ENCODE peak calls at places on chromosomes 1 and 21, in four cellular contexts. V is aorta, U is thoracic aorta, L is kidney. C is an unnamed sample. For H3K9me3, the result is how much of the 10 kb centered on the place peaks cover.

GRCh38 chr1:164930241-164930640 is 371.3 kb downstream of the PBX1 start:
- DNase-seq in V (no peak), U (no peak), L (no peak), C (no peak)

GRCh38 chr1:5959667-5960230 is 32.5 kb downstream of the NPHP4 start:
- DNase-seq in V (peak), U (no peak), L (peak), C (no peak)

GRCh38 chr1:33330906-33331305 is 10.0 kb upstream of the A3GALT2 start:
- DNase-seq in V (no peak), U (no peak), L (no peak), C (no peak)

GRCh38 chr1:200443860-200444259 is 34.0 kb upstream of the ZNF281 start:
- DNase-seq in V (no peak), U (no peak), L (no peak), C (no peak)

GRCh38 chr1:81706650-81707435 is 93.9 kb upstream of the ADGRL2 start:
- DNase-seq in V (no peak), U (no peak), L (no peak), C (no peak)

GRCh38 chr1:58143972-58144752 is 402.4 kb downstream of the OMA1 start:
- DNase-seq in V (no peak), U (no peak), L (no peak), C (no peak)

GRCh38 chr1:37995773-37996379 is 6.1 kb upstream of the SF3A3 start:
- DNase-seq in V (peak), U (no peak), L (peak), C (peak)

GRCh38 chr21:34704119-34704518 is 35.3 kb downstream of the CLIC6 start:
- DNase-seq in V (no peak), U (no peak), L (no peak), C (no peak)

GRCh38 chr1:237197470-237198425 is 155.8 kb downstream of the RYR2 start:
- DNase-seq in V (no peak), U (no peak), L (no peak), C (no peak)

GRCh38 chr1:233627823-233628222 is 13.9 kb downstream of the KCNK1 start:
- DNase-seq in V (no peak), U (no peak), L (no peak), C (no peak)

GRCh38 chr1:151972533-151973270 is 21.0 kb downstream of the S100A10 start:
- DNase-seq in V (no peak), U (no peak), L (no peak), C (no peak)

GRCh38 chr1:175922254-175922881 is 179.0 kb upstream of the TNR start:
- DNase-seq in V (no peak), U (no peak), L (no peak), C (no peak)

GRCh38 chr1:175919001-175919400 is 175.6 kb upstream of the TNR start:
- DNase-seq in V (no peak), U (no peak), L (no peak), C (no peak)

GRCh38 chr1:175914115-175914514 is 170.7 kb upstream of the TNR start:
- DNase-seq in V (no peak), U (no peak), L (no peak), C (no peak)

GRCh38 chr1:175920401-175920800 is 177.0 kb upstream of the TNR start:
- DNase-seq in V (no peak), U (no peak), L (no peak), C (no peak)

GRCh38 chr1:175918364-175918801 is 175.0 kb upstream of the TNR start:
- DNase-seq in V (no peak), U (no peak), L (no peak), C (no peak)
- H3K9me3 ChIP-seq in V (under half), U (under half), L (under half), C (under half)

GRCh38 chr1:227612658-227613057 is 49.3 kb downstream of the ZNF678 start:
- DNase-seq in V (no peak), U (no peak), L (no peak), C (no peak)
- H3K9me3 ChIP-seq in V (under half), U (under half), L (under half), C (under half)

DNA sequence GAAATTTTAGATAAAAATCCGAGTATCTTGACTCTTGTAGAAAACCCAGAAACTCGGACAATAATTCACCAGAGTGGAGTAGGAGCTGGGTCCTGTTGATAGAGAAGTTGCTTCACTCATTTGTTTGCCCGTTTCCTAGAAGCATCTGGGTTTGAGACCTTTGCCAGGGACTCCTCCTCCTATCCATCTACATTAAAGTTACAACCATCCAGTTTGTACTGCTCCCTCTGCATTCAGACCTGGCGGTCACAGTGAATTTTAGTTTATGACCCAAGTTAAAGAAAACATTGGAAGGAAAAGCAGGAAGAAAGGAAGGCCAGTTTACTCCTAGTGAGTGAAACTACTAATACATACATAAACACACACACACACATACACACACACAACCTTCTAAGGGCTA is 64.6 kb downstream of the CLDN17 start:
- DNase-seq in V (no peak), U (no peak), L (no peak), C (no peak)
- H3K9me3 ChIP-seq in V (under half), U (under half), L (under half), C (under half)

GRCh38 chr21:42360317-42360716 is 6.0 kb downstream of the TFF1 start:
- DNase-seq in V (peak), U (no peak), L (peak), C (no peak)
- H3K9me3 ChIP-seq in V (under half), U (under half), L (under half), C (under half)

GRCh38 chr1:227622739-227623475 is 59.6 kb downstream of the ZNF678 start:
- DNase-seq in V (no peak), U (no peak), L (no peak), C (peak)
- H3K9me3 ChIP-seq in V (under half), U (under half), L (under half), C (under half)

DNA sequence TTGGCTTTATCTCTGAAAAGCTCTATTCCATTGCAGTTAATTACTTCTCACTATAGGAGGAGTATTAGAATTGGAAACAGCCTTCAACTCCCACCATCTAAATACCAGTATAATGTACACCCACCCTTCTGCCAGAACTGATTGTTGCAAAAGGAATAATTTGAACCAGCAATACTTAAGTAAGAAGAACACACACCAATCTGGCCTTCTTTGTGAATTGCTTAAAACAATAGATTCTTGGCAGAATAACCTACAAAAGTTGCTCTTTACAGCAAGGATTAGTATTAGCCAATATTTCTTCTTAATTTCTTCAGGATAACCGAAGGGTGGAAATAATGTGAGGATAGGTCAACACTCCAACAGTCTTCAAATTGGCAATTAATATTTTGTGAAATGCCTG is 54.9 kb upstream of the ADAMTS5 start:
- DNase-seq in V (no peak), U (no peak), L (no peak), C (no peak)
- H3K9me3 ChIP-seq in V (under half), U (under half), L (under half), C (under half)

DNA sequence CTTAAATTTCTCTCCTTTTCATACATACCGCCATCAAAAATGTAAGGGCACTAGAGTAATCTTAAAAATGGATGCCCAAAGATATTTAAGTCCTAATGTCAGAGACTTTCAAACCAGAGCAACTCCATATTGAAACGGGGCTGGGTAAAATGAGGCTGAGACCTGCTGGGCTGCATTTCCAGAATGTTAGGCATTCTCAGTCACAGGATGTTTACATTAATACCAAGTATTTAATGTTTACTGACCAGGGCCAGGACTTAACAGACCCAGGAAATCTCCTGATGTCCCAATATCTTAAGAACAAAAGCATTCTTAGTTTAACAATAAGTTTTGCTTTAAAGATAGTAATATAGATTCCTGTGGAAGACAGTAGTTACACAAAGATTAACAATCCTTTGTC is 563.9 kb upstream of the BEND5 start:
- DNase-seq in V (no peak), U (no peak), L (no peak), C (no peak)
- H3K9me3 ChIP-seq in V (under half), U (under half), L (under half), C (under half)

DNA sequence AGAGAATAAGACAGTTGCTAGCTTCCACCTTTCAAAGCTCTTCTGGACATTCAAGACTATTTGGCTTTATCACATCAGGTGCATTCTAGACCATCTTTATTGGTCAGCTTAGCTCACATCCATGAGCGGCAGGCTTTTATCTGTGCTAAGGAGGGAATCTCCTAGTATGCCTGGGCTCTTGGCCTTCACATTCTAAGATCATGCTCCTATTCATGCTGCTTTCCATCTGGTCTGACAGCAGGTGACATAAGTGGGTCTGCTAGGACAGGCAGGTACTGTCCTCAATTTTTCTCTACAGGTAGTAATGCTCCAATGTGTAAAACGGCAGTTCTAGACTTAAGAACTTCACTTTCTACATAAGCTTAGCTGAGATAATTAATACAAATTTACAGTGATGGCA is 39.2 kb upstream of the ADAMTS1 start:
- DNase-seq in V (no peak), U (no peak), L (no peak), C (no peak)
- H3K9me3 ChIP-seq in V (under half), U (under half), L (under half), C (under half)

DNA sequence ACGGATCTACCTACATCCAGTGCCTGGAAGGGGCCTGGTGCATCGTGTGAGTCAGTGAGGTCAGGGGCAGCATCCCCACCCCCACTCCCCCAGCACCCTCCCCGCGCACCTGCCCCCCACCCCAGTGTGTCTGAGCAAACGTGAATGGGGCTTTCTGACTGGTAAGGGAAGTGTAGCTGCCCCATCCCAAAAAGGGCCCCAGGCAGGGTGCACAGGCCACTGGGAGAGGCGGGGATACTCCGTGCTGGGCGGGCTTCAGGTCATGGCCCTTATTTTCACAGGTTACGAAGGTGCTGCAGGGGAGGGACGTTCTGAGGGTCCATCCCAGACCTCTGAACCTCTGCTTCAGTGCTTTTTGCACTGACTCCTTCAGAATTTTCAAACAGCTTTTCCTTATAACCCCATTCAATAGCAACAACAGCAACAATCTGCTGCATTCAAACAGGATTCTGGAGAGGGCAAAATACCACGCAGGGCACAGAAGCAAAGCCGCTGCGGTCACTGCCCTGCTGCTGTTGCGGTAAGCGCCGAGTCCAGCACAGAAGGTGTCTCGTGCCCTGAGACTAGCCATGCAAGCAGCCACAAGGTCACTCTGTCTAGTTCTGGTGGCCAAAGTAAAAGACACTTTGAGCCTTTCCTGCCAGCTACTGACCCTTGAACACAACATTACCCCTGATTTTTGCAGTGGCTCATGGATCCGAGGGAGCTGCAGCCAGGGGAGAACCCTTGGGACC is 10.3 kb downstream of the TTC34 start:
- DNase-seq in V (peak), U (no peak), L (peak), C (no peak)
- H3K9me3 ChIP-seq in V (under half), U (under half), L (under half), C (under half)

GRCh38 chr1:49576327-49576901 is 447.3 kb downstream of the AGBL4 start:
- DNase-seq in V (no peak), U (no peak), L (no peak), C (no peak)
- H3K9me3 ChIP-seq in V (under half), U (under half), L (under half), C (under half)

C was measured in esophagus muscularis mucosa.